ENCODE peak calls at places on chromosomes 1 and 21, in seven cellular contexts. One of them, this sample, is unnamed.

GRCh38 chr1:156050376-156050775 is 3.2 kb downstream of the UBQLN4 start:
- DNase-seq in COR-L47: no peak
- DNase-seq in stimulated activated effector memory CD8-positive, alpha-beta T cell treated with anti-CD3 and anti-CD28 coated beads, Interleukin-12 subunit alpha, Interleukin-12 subunit beta, amount 100 ng/mL, for 72 hours: no peak
- DNase-seq in tibial nerve: no peak
- DNase-seq in activated CD8-positive, alpha-beta T cell treated with anti-CD3 and anti-CD28 coated beads for 36 hours: no peak
- DNase-seq in adrenal gland: no peak
- DNase-seq in RWPE1: no peak
- DNase-seq in this sample: no peak

GRCh38 chr1:102365074-102365473 is 368.3 kb upstream of the OLFM3 start:
- DNase-seq in adrenal gland: no peak
- DNase-seq in stimulated activated effector memory CD8-positive, alpha-beta T cell treated with anti-CD3 and anti-CD28 coated beads, Interleukin-12 subunit alpha, Interleukin-12 subunit beta, amount 100 ng/mL, for 72 hours: no peak
- DNase-seq in activated CD8-positive, alpha-beta T cell treated with anti-CD3 and anti-CD28 coated beads for 36 hours: no peak
- DNase-seq in COR-L47: no peak
- DNase-seq in tibial nerve: no peak
- DNase-seq in RWPE1: no peak
- DNase-seq in this sample: no peak

GRCh38 chr1:151539321-151540020 is 638 bp upstream of the TUFT1 start:
- DNase-seq in tibial nerve: peak
- DNase-seq in stimulated activated effector memory CD8-positive, alpha-beta T cell treated with anti-CD3 and anti-CD28 coated beads, Interleukin-12 subunit alpha, Interleukin-12 subunit beta, amount 100 ng/mL, for 72 hours: no peak
- DNase-seq in adrenal gland: peak
- DNase-seq in activated CD8-positive, alpha-beta T cell treated with anti-CD3 and anti-CD28 coated beads for 36 hours: peak
- DNase-seq in RWPE1: peak
- DNase-seq in COR-L47: peak
- DNase-seq in this sample: peak

GRCh38 chr1:178895928-178896327 is 25.1 kb upstream of the ANGPTL1 start:
- DNase-seq in tibial nerve: no peak
- DNase-seq in adrenal gland: no peak
- DNase-seq in stimulated activated effector memory CD8-positive, alpha-beta T cell treated with anti-CD3 and anti-CD28 coated beads, Interleukin-12 subunit alpha, Interleukin-12 subunit beta, amount 100 ng/mL, for 72 hours: no peak
- DNase-seq in activated CD8-positive, alpha-beta T cell treated with anti-CD3 and anti-CD28 coated beads for 36 hours: no peak
- DNase-seq in COR-L47: no peak
- DNase-seq in RWPE1: no peak
- DNase-seq in this sample: no peak

GRCh38 chr1:234963904-234964702 is 164.5 kb downstream of the TOMM20 start:
- DNase-seq in COR-L47: no peak
- DNase-seq in adrenal gland: no peak
- DNase-seq in tibial nerve: no peak
- DNase-seq in stimulated activated effector memory CD8-positive, alpha-beta T cell treated with anti-CD3 and anti-CD28 coated beads, Interleukin-12 subunit alpha, Interleukin-12 subunit beta, amount 100 ng/mL, for 72 hours: no peak
- DNase-seq in activated CD8-positive, alpha-beta T cell treated with anti-CD3 and anti-CD28 coated beads for 36 hours: no peak
- DNase-seq in RWPE1: no peak
- DNase-seq in this sample: no peak

GRCh38 chr1:165431079-165431478 is 13.8 kb downstream of the RXRG start:
- DNase-seq in adrenal gland: no peak
- DNase-seq in COR-L47: no peak
- DNase-seq in RWPE1: no peak
- DNase-seq in tibial nerve: no peak
- DNase-seq in stimulated activated effector memory CD8-positive, alpha-beta T cell treated with anti-CD3 and anti-CD28 coated beads, Interleukin-12 subunit alpha, Interleukin-12 subunit beta, amount 100 ng/mL, for 72 hours: no peak
- DNase-seq in activated CD8-positive, alpha-beta T cell treated with anti-CD3 and anti-CD28 coated beads for 36 hours: no peak
- DNase-seq in this sample: no peak

GRCh38 chr21:40688106-40688850 is 158.7 kb downstream of the DSCAM start:
- DNase-seq in COR-L47: no peak
- DNase-seq in adrenal gland: peak
- DNase-seq in tibial nerve: no peak
- DNase-seq in RWPE1: no peak
- DNase-seq in activated CD8-positive, alpha-beta T cell treated with anti-CD3 and anti-CD28 coated beads for 36 hours: no peak
- DNase-seq in stimulated activated effector memory CD8-positive, alpha-beta T cell treated with anti-CD3 and anti-CD28 coated beads, Interleukin-12 subunit alpha, Interleukin-12 subunit beta, amount 100 ng/mL, for 72 hours: no peak
- DNase-seq in this sample: no peak

GRCh38 chr21:38984982-38985422 is 179.3 kb downstream of the ETS2 start:
- DNase-seq in adrenal gland: peak
- DNase-seq in RWPE1: no peak
- DNase-seq in COR-L47: no peak
- DNase-seq in stimulated activated effector memory CD8-positive, alpha-beta T cell treated with anti-CD3 and anti-CD28 coated beads, Interleukin-12 subunit alpha, Interleukin-12 subunit beta, amount 100 ng/mL, for 72 hours: no peak
- DNase-seq in activated CD8-positive, alpha-beta T cell treated with anti-CD3 and anti-CD28 coated beads for 36 hours: peak
- DNase-seq in tibial nerve: no peak
- DNase-seq in this sample: no peak

GRCh38 chr1:228903573-228904122 is 168.4 kb downstream of the RHOU start:
- DNase-seq in COR-L47: no peak
- DNase-seq in stimulated activated effector memory CD8-positive, alpha-beta T cell treated with anti-CD3 and anti-CD28 coated beads, Interleukin-12 subunit alpha, Interleukin-12 subunit beta, amount 100 ng/mL, for 72 hours: no peak
- DNase-seq in adrenal gland: no peak
- DNase-seq in RWPE1: no peak
- DNase-seq in activated CD8-positive, alpha-beta T cell treated with anti-CD3 and anti-CD28 coated beads for 36 hours: no peak
- DNase-seq in tibial nerve: no peak
- DNase-seq in this sample: no peak

GRCh38 chr1:209029737-209030136 is 553.8 kb upstream of the CAMK1G start:
- DNase-seq in RWPE1: no peak
- DNase-seq in COR-L47: peak
- DNase-seq in stimulated activated effector memory CD8-positive, alpha-beta T cell treated with anti-CD3 and anti-CD28 coated beads, Interleukin-12 subunit alpha, Interleukin-12 subunit beta, amount 100 ng/mL, for 72 hours: no peak
- DNase-seq in activated CD8-positive, alpha-beta T cell treated with anti-CD3 and anti-CD28 coated beads for 36 hours: no peak
- DNase-seq in tibial nerve: no peak
- DNase-seq in adrenal gland: no peak
- DNase-seq in this sample: no peak

GRCh38 chr1:234201600-234201999 is 171.7 kb upstream of the COA6 start:
- DNase-seq in activated CD8-positive, alpha-beta T cell treated with anti-CD3 and anti-CD28 coated beads for 36 hours: no peak
- DNase-seq in RWPE1: no peak
- DNase-seq in COR-L47: no peak
- DNase-seq in adrenal gland: no peak
- DNase-seq in tibial nerve: no peak
- DNase-seq in stimulated activated effector memory CD8-positive, alpha-beta T cell treated with anti-CD3 and anti-CD28 coated beads, Interleukin-12 subunit alpha, Interleukin-12 subunit beta, amount 100 ng/mL, for 72 hours: no peak
- DNase-seq in this sample: no peak

GRCh38 chr1:36160949-36161485 is 5.1 kb downstream of the MAP7D1 start:
- DNase-seq in COR-L47: peak
- DNase-seq in RWPE1: peak
- DNase-seq in stimulated activated effector memory CD8-positive, alpha-beta T cell treated with anti-CD3 and anti-CD28 coated beads, Interleukin-12 subunit alpha, Interleukin-12 subunit beta, amount 100 ng/mL, for 72 hours: peak
- DNase-seq in tibial nerve: peak
- DNase-seq in activated CD8-positive, alpha-beta T cell treated with anti-CD3 and anti-CD28 coated beads for 36 hours: peak
- DNase-seq in adrenal gland: peak
- DNase-seq in this sample: no peak

GRCh38 chr21:42533306-42533962 is 19.8 kb downstream of the SLC37A1 start:
- DNase-seq in tibial nerve: no peak
- DNase-seq in adrenal gland: no peak
- DNase-seq in activated CD8-positive, alpha-beta T cell treated with anti-CD3 and anti-CD28 coated beads for 36 hours: no peak
- DNase-seq in COR-L47: no peak
- DNase-seq in RWPE1: no peak
- DNase-seq in stimulated activated effector memory CD8-positive, alpha-beta T cell treated with anti-CD3 and anti-CD28 coated beads, Interleukin-12 subunit alpha, Interleukin-12 subunit beta, amount 100 ng/mL, for 72 hours: no peak
- DNase-seq in this sample: no peak

GRCh38 chr1:54577612-54578011 is 29.6 kb downstream of the ACOT11 start:
- DNase-seq in tibial nerve: peak
- DNase-seq in adrenal gland: peak
- DNase-seq in stimulated activated effector memory CD8-positive, alpha-beta T cell treated with anti-CD3 and anti-CD28 coated beads, Interleukin-12 subunit alpha, Interleukin-12 subunit beta, amount 100 ng/mL, for 72 hours: no peak
- DNase-seq in activated CD8-positive, alpha-beta T cell treated with anti-CD3 and anti-CD28 coated beads for 36 hours: no peak
- DNase-seq in COR-L47: peak
- DNase-seq in RWPE1: no peak
- DNase-seq in this sample: no peak

GRCh38 chr1:118151312-118151937 is 33.6 kb downstream of the SPAG17 start:
- DNase-seq in COR-L47: peak
- DNase-seq in adrenal gland: peak
- DNase-seq in activated CD8-positive, alpha-beta T cell treated with anti-CD3 and anti-CD28 coated beads for 36 hours: peak
- DNase-seq in RWPE1: peak
- DNase-seq in stimulated activated effector memory CD8-positive, alpha-beta T cell treated with anti-CD3 and anti-CD28 coated beads, Interleukin-12 subunit alpha, Interleukin-12 subunit beta, amount 100 ng/mL, for 72 hours: no peak
- DNase-seq in tibial nerve: peak
- DNase-seq in this sample: peak

GRCh38 chr1:183097438-183098051 is 74.3 kb downstream of the LAMC1 start:
- DNase-seq in RWPE1: no peak
- DNase-seq in COR-L47: no peak
- DNase-seq in stimulated activated effector memory CD8-positive, alpha-beta T cell treated with anti-CD3 and anti-CD28 coated beads, Interleukin-12 subunit alpha, Interleukin-12 subunit beta, amount 100 ng/mL, for 72 hours: no peak
- DNase-seq in tibial nerve: no peak
- DNase-seq in adrenal gland: no peak
- DNase-seq in activated CD8-positive, alpha-beta T cell treated with anti-CD3 and anti-CD28 coated beads for 36 hours: no peak
- DNase-seq in this sample: no peak

GRCh38 chr21:14862794-14863720 is 201.7 kb downstream of the NRIP1 start:
- DNase-seq in adrenal gland: no peak
- DNase-seq in stimulated activated effector memory CD8-positive, alpha-beta T cell treated with anti-CD3 and anti-CD28 coated beads, Interleukin-12 subunit alpha, Interleukin-12 subunit beta, amount 100 ng/mL, for 72 hours: no peak
- DNase-seq in tibial nerve: no peak
- DNase-seq in COR-L47: peak
- DNase-seq in RWPE1: no peak
- DNase-seq in activated CD8-positive, alpha-beta T cell treated with anti-CD3 and anti-CD28 coated beads for 36 hours: peak
- DNase-seq in this sample: peak

GRCh38 chr21:33205476-33205875 is 24.3 kb upstream of the IFNAR2 start:
- DNase-seq in COR-L47: no peak
- DNase-seq in adrenal gland: no peak
- DNase-seq in RWPE1: no peak
- DNase-seq in tibial nerve: no peak
- DNase-seq in stimulated activated effector memory CD8-positive, alpha-beta T cell treated with anti-CD3 and anti-CD28 coated beads, Interleukin-12 subunit alpha, Interleukin-12 subunit beta, amount 100 ng/mL, for 72 hours: no peak
- DNase-seq in activated CD8-positive, alpha-beta T cell treated with anti-CD3 and anti-CD28 coated beads for 36 hours: peak
- DNase-seq in this sample: no peak

GRCh38 chr1:55071477-55071876 is 32.1 kb downstream of the PCSK9 start:
- DNase-seq in COR-L47: peak
- DNase-seq in RWPE1: peak
- DNase-seq in tibial nerve: no peak
- DNase-seq in activated CD8-positive, alpha-beta T cell treated with anti-CD3 and anti-CD28 coated beads for 36 hours: peak
- DNase-seq in adrenal gland: no peak
- DNase-seq in stimulated activated effector memory CD8-positive, alpha-beta T cell treated with anti-CD3 and anti-CD28 coated beads, Interleukin-12 subunit alpha, Interleukin-12 subunit beta, amount 100 ng/mL, for 72 hours: no peak
- DNase-seq in this sample: peak

GRCh38 chr1:242147096-242147976 is 148.4 kb upstream of the MAP1LC3C start:
- DNase-seq in COR-L47: no peak
- DNase-seq in tibial nerve: no peak
- DNase-seq in activated CD8-positive, alpha-beta T cell treated with anti-CD3 and anti-CD28 coated beads for 36 hours: peak
- DNase-seq in adrenal gland: no peak
- DNase-seq in RWPE1: peak
- DNase-seq in stimulated activated effector memory CD8-positive, alpha-beta T cell treated with anti-CD3 and anti-CD28 coated beads, Interleukin-12 subunit alpha, Interleukin-12 subunit beta, amount 100 ng/mL, for 72 hours: no peak
- DNase-seq in this sample: no peak

GRCh38 chr1:156797212-156797871 is 19.3 kb downstream of the SH2D2A start:
- DNase-seq in activated CD8-positive, alpha-beta T cell treated with anti-CD3 and anti-CD28 coated beads for 36 hours: peak
- DNase-seq in COR-L47: no peak
- DNase-seq in adrenal gland: peak
- DNase-seq in tibial nerve: peak
- DNase-seq in stimulated activated effector memory CD8-positive, alpha-beta T cell treated with anti-CD3 and anti-CD28 coated beads, Interleukin-12 subunit alpha, Interleukin-12 subunit beta, amount 100 ng/mL, for 72 hours: no peak
- DNase-seq in RWPE1: peak
- DNase-seq in this sample: peak

GRCh38 chr1:110249256-110249655 is 39.1 kb downstream of the KCNC4 start:
- DNase-seq in COR-L47: no peak
- DNase-seq in activated CD8-positive, alpha-beta T cell treated with anti-CD3 and anti-CD28 coated beads for 36 hours: no peak
- DNase-seq in adrenal gland: no peak
- DNase-seq in tibial nerve: no peak
- DNase-seq in stimulated activated effector memory CD8-positive, alpha-beta T cell treated with anti-CD3 and anti-CD28 coated beads, Interleukin-12 subunit alpha, Interleukin-12 subunit beta, amount 100 ng/mL, for 72 hours: no peak
- DNase-seq in RWPE1: no peak
- DNase-seq in this sample: no peak

GRCh38 chr1:7644906-7645750 is 126.0 kb upstream of the VAMP3 start:
- DNase-seq in adrenal gland: no peak
- DNase-seq in activated CD8-positive, alpha-beta T cell treated with anti-CD3 and anti-CD28 coated beads for 36 hours: no peak
- DNase-seq in RWPE1: peak
- DNase-seq in COR-L47: peak
- DNase-seq in stimulated activated effector memory CD8-positive, alpha-beta T cell treated with anti-CD3 and anti-CD28 coated beads, Interleukin-12 subunit alpha, Interleukin-12 subunit beta, amount 100 ng/mL, for 72 hours: no peak
- DNase-seq in tibial nerve: no peak
- DNase-seq in this sample: no peak

GRCh38 chr1:20100632-20101355 is 18.5 kb downstream of the PLA2G2D start:
- DNase-seq in activated CD8-positive, alpha-beta T cell treated with anti-CD3 and anti-CD28 coated beads for 36 hours: peak
- DNase-seq in RWPE1: peak
- DNase-seq in adrenal gland: peak
- DNase-seq in tibial nerve: peak
- DNase-seq in COR-L47: peak
- DNase-seq in stimulated activated effector memory CD8-positive, alpha-beta T cell treated with anti-CD3 and anti-CD28 coated beads, Interleukin-12 subunit alpha, Interleukin-12 subunit beta, amount 100 ng/mL, for 72 hours: peak
- DNase-seq in this sample: peak

GRCh38 chr1:233097546-233098254 is 147.3 kb downstream of the NTPCR start:
- DNase-seq in adrenal gland: no peak
- DNase-seq in stimulated activated effector memory CD8-positive, alpha-beta T cell treated with anti-CD3 and anti-CD28 coated beads, Interleukin-12 subunit alpha, Interleukin-12 subunit beta, amount 100 ng/mL, for 72 hours: no peak
- DNase-seq in RWPE1: peak
- DNase-seq in tibial nerve: no peak
- DNase-seq in COR-L47: no peak
- DNase-seq in activated CD8-positive, alpha-beta T cell treated with anti-CD3 and anti-CD28 coated beads for 36 hours: no peak
- DNase-seq in this sample: no peak

GRCh38 chr1:6168947-6169586 is 11.1 kb downstream of the CHD5 start:
- DNase-seq in stimulated activated effector memory CD8-positive, alpha-beta T cell treated with anti-CD3 and anti-CD28 coated beads, Interleukin-12 subunit alpha, Interleukin-12 subunit beta, amount 100 ng/mL, for 72 hours: no peak
- DNase-seq in adrenal gland: no peak
- DNase-seq in tibial nerve: no peak
- DNase-seq in activated CD8-positive, alpha-beta T cell treated with anti-CD3 and anti-CD28 coated beads for 36 hours: no peak
- DNase-seq in COR-L47: no peak
- DNase-seq in RWPE1: no peak
- DNase-seq in this sample: no peak

GRCh38 chr21:45551316-45551715 is 9.1 kb upstream of the SLC19A1 start:
- DNase-seq in stimulated activated effector memory CD8-positive, alpha-beta T cell treated with anti-CD3 and anti-CD28 coated beads, Interleukin-12 subunit alpha, Interleukin-12 subunit beta, amount 100 ng/mL, for 72 hours: no peak
- DNase-seq in tibial nerve: no peak
- DNase-seq in RWPE1: peak
- DNase-seq in activated CD8-positive, alpha-beta T cell treated with anti-CD3 and anti-CD28 coated beads for 36 hours: peak
- DNase-seq in COR-L47: no peak
- DNase-seq in adrenal gland: peak
- DNase-seq in this sample: peak

GRCh38 chr1:118842462-118843201 is 145.5 kb downstream of the TBX15 start:
- DNase-seq in COR-L47: peak
- DNase-seq in tibial nerve: no peak
- DNase-seq in RWPE1: no peak
- DNase-seq in adrenal gland: no peak
- DNase-seq in stimulated activated effector memory CD8-positive, alpha-beta T cell treated with anti-CD3 and anti-CD28 coated beads, Interleukin-12 subunit alpha, Interleukin-12 subunit beta, amount 100 ng/mL, for 72 hours: no peak
- DNase-seq in activated CD8-positive, alpha-beta T cell treated with anti-CD3 and anti-CD28 coated beads for 36 hours: no peak
- DNase-seq in this sample: no peak

GRCh38 chr1:205324781-205325180 is 3.2 kb upstream of the NUAK2 start:
- DNase-seq in activated CD8-positive, alpha-beta T cell treated with anti-CD3 and anti-CD28 coated beads for 36 hours: no peak
- DNase-seq in stimulated activated effector memory CD8-positive, alpha-beta T cell treated with anti-CD3 and anti-CD28 coated beads, Interleukin-12 subunit alpha, Interleukin-12 subunit beta, amount 100 ng/mL, for 72 hours: no peak
- DNase-seq in RWPE1: no peak
- DNase-seq in adrenal gland: no peak
- DNase-seq in tibial nerve: no peak
- DNase-seq in COR-L47: no peak
- DNase-seq in this sample: no peak

GRCh38 chr1:111126354-111126753 is 13.5 kb downstream of the DRAM2 start:
- DNase-seq in stimulated activated effector memory CD8-positive, alpha-beta T cell treated with anti-CD3 and anti-CD28 coated beads, Interleukin-12 subunit alpha, Interleukin-12 subunit beta, amount 100 ng/mL, for 72 hours: no peak
- DNase-seq in activated CD8-positive, alpha-beta T cell treated with anti-CD3 and anti-CD28 coated beads for 36 hours: no peak
- DNase-seq in tibial nerve: no peak
- DNase-seq in RWPE1: no peak
- DNase-seq in adrenal gland: no peak
- DNase-seq in COR-L47: no peak
- DNase-seq in this sample: no peak

GRCh38 chr1:63414691-63415090 is 47.3 kb downstream of the ALG6 start:
- DNase-seq in activated CD8-positive, alpha-beta T cell treated with anti-CD3 and anti-CD28 coated beads for 36 hours: no peak
- DNase-seq in tibial nerve: no peak
- DNase-seq in stimulated activated effector memory CD8-positive, alpha-beta T cell treated with anti-CD3 and anti-CD28 coated beads, Interleukin-12 subunit alpha, Interleukin-12 subunit beta, amount 100 ng/mL, for 72 hours: no peak
- DNase-seq in RWPE1: no peak
- DNase-seq in COR-L47: no peak
- DNase-seq in adrenal gland: no peak
- DNase-seq in this sample: no peak

GRCh38 chr1:156969496-156969895 is 49.1 kb downstream of the LRRC71 start:
- DNase-seq in activated CD8-positive, alpha-beta T cell treated with anti-CD3 and anti-CD28 coated beads for 36 hours: no peak
- DNase-seq in tibial nerve: no peak
- DNase-seq in stimulated activated effector memory CD8-positive, alpha-beta T cell treated with anti-CD3 and anti-CD28 coated beads, Interleukin-12 subunit alpha, Interleukin-12 subunit beta, amount 100 ng/mL, for 72 hours: no peak
- DNase-seq in RWPE1: no peak
- DNase-seq in adrenal gland: no peak
- DNase-seq in COR-L47: no peak
- DNase-seq in this sample: no peak

GRCh38 chr1:201999625-202000238 is 10.7 kb upstream of the ELF3 start:
- DNase-seq in adrenal gland: peak
- DNase-seq in RWPE1: peak
- DNase-seq in tibial nerve: no peak
- DNase-seq in stimulated activated effector memory CD8-positive, alpha-beta T cell treated with anti-CD3 and anti-CD28 coated beads, Interleukin-12 subunit alpha, Interleukin-12 subunit beta, amount 100 ng/mL, for 72 hours: no peak
- DNase-seq in COR-L47: peak
- DNase-seq in activated CD8-positive, alpha-beta T cell treated with anti-CD3 and anti-CD28 coated beads for 36 hours: peak
- DNase-seq in this sample: peak

GRCh38 chr21:37149411-37149810 is 76.4 kb downstream of the TTC3 start:
- DNase-seq in activated CD8-positive, alpha-beta T cell treated with anti-CD3 and anti-CD28 coated beads for 36 hours: no peak
- DNase-seq in tibial nerve: no peak
- DNase-seq in RWPE1: no peak
- DNase-seq in adrenal gland: no peak
- DNase-seq in COR-L47: no peak
- DNase-seq in stimulated activated effector memory CD8-positive, alpha-beta T cell treated with anti-CD3 and anti-CD28 coated beads, Interleukin-12 subunit alpha, Interleukin-12 subunit beta, amount 100 ng/mL, for 72 hours: no peak
- DNase-seq in this sample: no peak

GRCh38 chr1:188782220-188782841 is 1695.3 kb downstream of the BRINP3 start:
- DNase-seq in activated CD8-positive, alpha-beta T cell treated with anti-CD3 and anti-CD28 coated beads for 36 hours: peak
- DNase-seq in stimulated activated effector memory CD8-positive, alpha-beta T cell treated with anti-CD3 and anti-CD28 coated beads, Interleukin-12 subunit alpha, Interleukin-12 subunit beta, amount 100 ng/mL, for 72 hours: no peak
- DNase-seq in RWPE1: peak
- DNase-seq in adrenal gland: peak
- DNase-seq in tibial nerve: no peak
- DNase-seq in COR-L47: peak
- DNase-seq in this sample: peak

GRCh38 chr1:77539510-77540142 is 142.8 kb downstream of the ZZZ3 start:
- DNase-seq in adrenal gland: no peak
- DNase-seq in COR-L47: no peak
- DNase-seq in stimulated activated effector memory CD8-positive, alpha-beta T cell treated with anti-CD3 and anti-CD28 coated beads, Interleukin-12 subunit alpha, Interleukin-12 subunit beta, amount 100 ng/mL, for 72 hours: no peak
- DNase-seq in activated CD8-positive, alpha-beta T cell treated with anti-CD3 and anti-CD28 coated beads for 36 hours: no peak
- DNase-seq in RWPE1: peak
- DNase-seq in tibial nerve: no peak
- DNase-seq in this sample: peak

GRCh38 chr1:39936724-39937491 is 18.0 kb upstream of the MFSD2A start:
- DNase-seq in RWPE1: no peak
- DNase-seq in COR-L47: no peak
- DNase-seq in stimulated activated effector memory CD8-positive, alpha-beta T cell treated with anti-CD3 and anti-CD28 coated beads, Interleukin-12 subunit alpha, Interleukin-12 subunit beta, amount 100 ng/mL, for 72 hours: no peak
- DNase-seq in activated CD8-positive, alpha-beta T cell treated with anti-CD3 and anti-CD28 coated beads for 36 hours: no peak
- DNase-seq in adrenal gland: no peak
- DNase-seq in tibial nerve: peak
- DNase-seq in this sample: no peak

GRCh38 chr21:32209580-32209979 is 69.3 kb downstream of the MIS18A start:
- DNase-seq in adrenal gland: no peak
- DNase-seq in activated CD8-positive, alpha-beta T cell treated with anti-CD3 and anti-CD28 coated beads for 36 hours: peak
- DNase-seq in tibial nerve: no peak
- DNase-seq in stimulated activated effector memory CD8-positive, alpha-beta T cell treated with anti-CD3 and anti-CD28 coated beads, Interleukin-12 subunit alpha, Interleukin-12 subunit beta, amount 100 ng/mL, for 72 hours: no peak
- DNase-seq in RWPE1: no peak
- DNase-seq in COR-L47: no peak
- DNase-seq in this sample: no peak